ENCODE peak calls at places on chromosomes 7 and 10, in ten cellular contexts. E is GM06990; C is DMS79; B is kidney glomerular epithelial cell; W is GM13977; Z is LoVo; R is T-helper 2 cell; V is ureter; A is stimulated activated CD4-positive, alpha-beta T cell treated with anti-CD3 and anti-CD28 coated beads, Interleukin-1b, Interleukin-23, amount 100 ng/mL, for 24 hours; K is activated naive CD4-positive, alpha-beta T cell treated with anti-CD3 and anti-CD28 coated beads, Interleukin-2, amount 50 U/mL, for 72 hours. D is an unnamed sample.

GRCh38 chr7:8923164-8923806 is 489.9 kb downstream of the NXPH1 start:
- DNase-seq in E (no peak), C (no peak), B (no peak), W (no peak), Z (no peak), R (no peak), V (no peak), A (no peak), K (no peak), D (no peak)

GRCh38 chr10:348456-348855 is 213.2 kb downstream of the ZMYND11 start:
- DNase-seq in E (no peak), C (no peak), B (no peak), W (no peak), Z (no peak), R (no peak), V (no peak), A (no peak), K (no peak), D (no peak)

GRCh38 chr10:697097-697875 is 7.8 kb upstream of the DIP2C start:
- DNase-seq in E (no peak), C (no peak), B (no peak), W (peak), Z (no peak), R (no peak), V (no peak), A (no peak), K (no peak), D (no peak)

GRCh38 chr10:133059571-133059970 is 28.2 kb upstream of the ADGRA1 start:
- DNase-seq in E (no peak), C (no peak), B (no peak), W (no peak), Z (no peak), R (no peak), V (no peak), A (no peak), K (no peak), D (no peak)

GRCh38 chr7:116229359-116229758 is 19.0 kb downstream of the TES start:
- DNase-seq in E (no peak), C (no peak), B (no peak), W (no peak), Z (no peak), R (no peak), V (no peak), A (no peak), K (no peak), D (no peak)

GRCh38 chr7:44618754-44619153 is 12.3 kb downstream of the OGDH start:
- DNase-seq in E (no peak), C (peak), B (peak), W (no peak), Z (no peak), R (no peak), V (peak), A (no peak), K (no peak), D (no peak)

GRCh38 chr10:66929375-66929774 is 3.5 kb downstream of the LRRTM3 start:
- DNase-seq in E (no peak), C (no peak), B (no peak), W (no peak), Z (no peak), R (no peak), V (no peak), A (no peak), K (no peak), D (no peak)

GRCh38 chr7:104196161-104196560 is 11.7 kb downstream of the ORC5 start:
- DNase-seq in E (no peak), C (no peak), B (no peak), W (no peak), Z (no peak), R (no peak), V (no peak), A (no peak), K (no peak), D (peak)

GRCh38 chr7:128168667-128169210 is 72.3 kb upstream of the LEP start:
- DNase-seq in E (no peak), C (no peak), B (no peak), W (peak), Z (no peak), R (no peak), V (no peak), A (no peak), K (peak), D (no peak)

GRCh38 chr7:11811709-11812108 is 20.3 kb downstream of the THSD7A start:
- DNase-seq in E (no peak), C (no peak), B (no peak), W (no peak), Z (no peak), R (no peak), V (no peak), A (no peak), K (no peak), D (no peak)

GRCh38 chr10:59674211-59674836 is 35.3 kb downstream of the SLC16A9 start:
- DNase-seq in E (no peak), C (no peak), B (peak), W (no peak), Z (peak), R (no peak), V (no peak), A (no peak), K (no peak), D (no peak)

GRCh38 chr10:35375091-35375765 is 38.9 kb downstream of the CCNY start:
- DNase-seq in E (no peak), C (no peak), B (no peak), W (no peak), Z (no peak), R (no peak), V (no peak), A (no peak), K (no peak), D (no peak)

GRCh38 chr7:116671681-116672595 is at the start of gene MET:
- DNase-seq in E (peak), C (peak), B (peak), W (peak), Z (peak), R (no peak), V (peak), A (peak), K (peak), D (peak)

GRCh38 chr10:15461353-15462108 is 90.4 kb upstream of the FAM171A1 start:
- DNase-seq in E (no peak), C (no peak), B (no peak), W (peak), Z (no peak), R (no peak), V (peak), A (no peak), K (no peak), D (peak)

GRCh38 chr10:501596-501995 is 187.9 kb downstream of the DIP2C start:
- DNase-seq in E (no peak), C (no peak), B (no peak), W (no peak), Z (no peak), R (no peak), V (peak), A (no peak), K (no peak), D (no peak)

GRCh38 chr10:48400129-48400849 is 93.8 kb downstream of the MAPK8 start:
- DNase-seq in E (no peak), C (no peak), B (peak), W (no peak), Z (peak), R (no peak), V (no peak), A (no peak), K (no peak), D (peak)